ENCODE peak calls at places on chromosomes 3 and 15, in nine cellular contexts. W, Z, D, E, R, I, N, O and H are unnamed samples. For H3K36me3, the result is how much of the 10 kb centered on the place peaks cover.

GRCh38 chr3:4290272-4290893 is 12.8 kb upstream of the SETMAR start:
- DNase-seq in W (no peak), Z (peak), D (peak), E (peak), R (peak), I (peak), N (no peak), O (peak), H (no peak)

GRCh38 chr15:65930134-65930533 is 60.8 kb downstream of the RAB11A start:
- DNase-seq in W (no peak), Z (no peak), D (no peak), E (no peak), R (no peak), I (no peak), N (no peak), O (no peak), H (no peak)

GRCh38 chr15:70171224-70171886 is 73.6 kb upstream of the TLE3 start:
- DNase-seq in W (no peak), Z (no peak), D (peak), E (no peak), R (no peak), I (no peak), N (no peak), O (no peak), H (no peak)

GRCh38 chr15:65981837-65982696 is 112.8 kb downstream of the RAB11A start:
- DNase-seq in W (no peak), Z (no peak), D (peak), E (peak), R (no peak), I (peak), N (no peak), O (peak), H (peak)

GRCh38 chr3:53748512-53749271 is 97.5 kb downstream of the CHDH start:
- DNase-seq in W (no peak), Z (no peak), D (no peak), E (no peak), R (no peak), I (peak), N (no peak), O (peak), H (no peak)

GRCh38 chr15:35723120-35723707 is 177.2 kb upstream of the DPH6 start:
- DNase-seq in W (no peak), Z (peak), D (no peak), E (no peak), R (no peak), I (no peak), N (no peak), O (no peak), H (no peak)

GRCh38 chr3:168341192-168341816 is 245.6 kb upstream of the GOLIM4 start:
- DNase-seq in W (no peak), Z (peak), D (peak), E (no peak), R (peak), I (no peak), N (no peak), O (no peak), H (no peak)

GRCh38 chr15:89057506-89058133 is 30.6 kb upstream of the ABHD2 start:
- DNase-seq in W (peak), Z (peak), D (peak), E (peak), R (peak), I (peak), N (peak), O (peak), H (peak)

GRCh38 chr3:80187981-80188380 is 420.2 kb upstream of the ROBO1 start:
- DNase-seq in W (no peak), Z (no peak), D (no peak), E (no peak), R (no peak), I (no peak), N (no peak), O (no peak), H (no peak)

GRCh38 chr15:78049691-78050440 is 27.6 kb downstream of the TBC1D2B start:
- DNase-seq in W (peak), Z (no peak), D (no peak), E (peak), R (no peak), I (no peak), N (no peak), O (peak), H (no peak)

GRCh38 chr3:180983136-180983535 is 6.4 kb downstream of the DNAJC19 start:
- DNase-seq in W (no peak), Z (no peak), D (no peak), E (no peak), R (no peak), I (no peak), N (no peak), O (no peak), H (no peak)

GRCh38 chr3:180981912-180982311 is 7.6 kb downstream of the DNAJC19 start:
- DNase-seq in W (no peak), Z (no peak), D (no peak), E (no peak), R (no peak), I (no peak), N (no peak), O (no peak), H (no peak)

GRCh38 chr3:180979949-180980348 is 9.6 kb downstream of the DNAJC19 start:
- DNase-seq in W (no peak), Z (no peak), D (no peak), E (no peak), R (no peak), I (no peak), N (no peak), O (no peak), H (no peak)

GRCh38 chr3:180977498-180977897 is 12.0 kb downstream of the DNAJC19 start:
- DNase-seq in W (no peak), Z (no peak), D (no peak), E (no peak), R (no peak), I (no peak), N (no peak), O (no peak), H (no peak)

DNA sequence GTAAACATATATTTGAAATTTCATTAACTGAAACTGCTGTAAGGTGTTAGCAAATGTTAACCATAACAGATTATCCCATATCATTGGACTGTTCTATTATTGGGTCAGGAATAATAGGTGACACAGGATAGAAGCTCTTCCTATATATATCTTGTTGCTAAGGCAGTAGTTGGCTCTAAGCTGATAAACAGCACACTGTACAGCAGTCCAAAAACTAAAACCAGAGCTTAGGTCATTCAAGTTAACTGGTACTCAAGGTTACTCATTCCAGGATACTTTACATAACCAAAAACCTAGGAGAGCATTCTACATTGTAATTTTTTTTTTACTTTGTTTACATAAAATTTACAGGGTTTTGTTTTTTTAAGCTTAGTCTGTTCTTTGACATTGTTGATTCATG is 8.9 kb downstream of the DNAJC19 start:
- DNase-seq in W (no peak), Z (no peak), D (peak), E (no peak), R (no peak), I (no peak), N (no peak), O (no peak), H (no peak)
- H3K36me3 ChIP-seq in W (under half), Z (under half), D (under half), E (under half), R (under half), I (under half), N (under half), O (half or more), H (under half)

DNA sequence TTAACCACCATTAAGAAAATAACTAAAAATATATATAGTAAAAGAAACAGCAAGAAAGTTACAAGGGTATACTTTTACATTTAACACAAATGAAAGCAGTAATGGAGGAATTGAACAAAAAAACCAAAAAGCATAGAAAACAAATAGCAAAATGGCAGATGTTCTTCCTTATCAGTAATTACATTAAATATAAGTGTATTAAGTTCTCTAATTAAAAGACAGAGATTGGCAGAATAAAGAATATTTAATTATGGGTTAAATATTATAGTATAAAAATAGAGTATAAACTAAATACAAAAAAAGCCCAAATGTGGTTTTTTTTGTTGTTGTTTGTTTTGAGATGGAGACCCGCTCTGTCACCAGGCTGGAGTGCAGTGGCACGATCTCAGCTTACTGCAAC is 20.5 kb downstream of the EHHADH start:
- DNase-seq in W (no peak), Z (no peak), D (no peak), E (no peak), R (no peak), I (no peak), N (no peak), O (no peak), H (no peak)
- H3K4me3 ChIP-seq in W (no peak), Z (no peak), D (no peak), E (no peak), R (no peak), I (no peak), N (no peak), O (no peak), H (no peak)

GRCh38 chr15:80926126-80926525 is 63.5 kb downstream of the MESD start:
- DNase-seq in W (no peak), Z (no peak), D (no peak), E (no peak), R (no peak), I (no peak), N (no peak), O (no peak), H (no peak)
- H3K36me3 ChIP-seq in W (half or more), Z (under half), D (under half), E (under half), R (under half), I (under half), N (under half), O (under half), H (under half)

GRCh38 chr3:129003578-129004112 is 2.5 kb downstream of the EFCC1 start:
- DNase-seq in W (peak), Z (no peak), D (peak), E (no peak), R (no peak), I (peak), N (no peak), O (no peak), H (peak)
- H3K4me3 ChIP-seq in W (no peak), Z (no peak), D (no peak), E (peak), R (no peak), I (peak), N (no peak), O (no peak), H (no peak)

DNA sequence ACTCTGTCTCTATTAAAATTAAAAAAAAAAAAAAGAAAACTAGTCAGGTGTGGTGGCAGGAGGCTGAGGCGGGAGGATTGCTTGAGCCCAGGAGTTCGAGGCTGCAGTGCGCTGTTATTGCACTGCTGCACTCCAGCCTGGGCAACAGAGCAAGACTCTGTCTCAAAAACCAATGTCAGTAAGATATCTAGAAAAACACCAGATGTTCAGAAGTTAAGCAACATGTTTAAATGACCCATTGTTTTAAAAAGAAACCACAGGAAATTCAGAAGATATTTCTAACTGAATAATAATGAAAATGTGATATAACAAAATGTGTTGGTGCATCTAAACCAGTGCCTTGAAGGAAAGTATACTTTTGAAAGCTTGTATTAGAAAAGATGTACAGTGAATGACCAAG is 203.4 kb upstream of the CGNL1 start:
- DNase-seq in W (peak), Z (no peak), D (no peak), E (no peak), R (no peak), I (no peak), N (no peak), O (no peak), H (no peak)
- H3K36me3 ChIP-seq in W (under half), Z (under half), D (under half), E (under half), R (under half), I (under half), N (under half), O (under half), H (under half)

DNA sequence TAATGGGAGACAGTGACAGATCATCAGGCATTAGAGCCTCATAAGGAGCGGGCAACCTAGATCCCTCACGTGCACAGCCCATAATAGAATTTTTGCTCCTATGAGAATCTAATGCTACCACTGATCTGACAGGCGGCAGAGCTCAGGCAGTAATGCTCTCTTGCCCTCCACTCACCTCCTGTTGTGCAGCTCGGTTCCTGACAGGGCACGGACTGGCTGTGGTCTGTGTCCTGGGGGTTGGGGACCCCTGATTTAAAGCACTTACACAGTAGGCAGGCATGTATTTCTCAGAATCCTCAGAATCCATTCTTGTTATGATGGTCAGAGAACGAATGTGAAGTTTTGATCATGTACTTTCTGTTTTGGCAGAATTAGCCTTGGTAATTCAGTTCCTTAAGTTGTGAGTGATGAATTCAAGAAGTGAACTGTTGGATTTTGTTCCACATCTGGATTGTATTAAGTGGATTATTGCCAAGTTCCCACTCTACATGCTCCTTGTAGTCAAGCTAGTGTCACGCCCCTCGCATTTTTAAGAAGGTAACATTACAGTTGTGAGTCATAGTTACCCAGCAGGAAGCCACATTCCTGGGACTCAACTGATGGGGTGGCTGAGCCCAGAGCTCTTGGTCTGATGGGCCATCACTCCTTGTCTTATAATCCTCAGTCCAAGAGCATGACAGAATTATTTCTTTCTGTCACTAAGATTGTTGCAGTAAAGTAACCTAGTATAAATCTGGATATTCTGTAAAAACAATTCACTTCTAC is 102.5 kb downstream of the PTPRG start:
- DNase-seq in W (peak), Z (peak), D (no peak), E (no peak), R (peak), I (peak), N (no peak), O (no peak), H (no peak)
- H3K4me3 ChIP-seq in W (peak), Z (peak), D (no peak), E (no peak), R (no peak), I (no peak), N (no peak), O (no peak), H (no peak)

GRCh38 chr3:122908251-122908650 is 113.4 kb downstream of the SLC49A4 start:
- DNase-seq in W (peak), Z (no peak), D (no peak), E (no peak), R (no peak), I (no peak), N (no peak), O (no peak), H (no peak)
- H3K36me3 ChIP-seq in W (under half), Z (under half), D (under half), E (under half), R (under half), I (under half), N (under half), O (under half), H (under half)